ENCODE peak calls at places on chromosomes 5 and 9, in four cellular contexts. X, M, S and V are unnamed samples.

GRCh38 chr5:97560176-97560993 is 377.3 kb upstream of the RIOK2 start:
- DNase-seq in X (no peak), M (peak), S (no peak), V (no peak)

GRCh38 chr5:174997688-174998087 is 273.3 kb downstream of the MSX2 start:
- DNase-seq in X (no peak), M (no peak), S (no peak), V (no peak)

GRCh38 chr5:132209131-132209530 is 18.5 kb downstream of the P4HA2 start:
- DNase-seq in S (no peak), X (no peak), M (no peak), V (no peak)

GRCh38 chr5:89300426-89300970 is 417.5 kb upstream of the MEF2C start:
- DNase-seq in S (no peak), M (no peak), X (no peak), V (no peak)

GRCh38 chr9:99724640-99725039 is 97.0 kb upstream of the NR4A3 start:
- DNase-seq in X (no peak), S (no peak), M (no peak), V (no peak)

GRCh38 chr5:157442989-157443619 is 16.9 kb upstream of the NIPAL4 start:
- DNase-seq in M (no peak), S (no peak), X (no peak), V (no peak)

GRCh38 chr9:34630402-34631154 is 1.7 kb upstream of the ARID3C start:
- DNase-seq in S (no peak), X (peak), M (peak), V (no peak)

GRCh38 chr5:35067985-35068384 is 20.2 kb upstream of the AGXT2 start:
- DNase-seq in M (no peak), S (no peak), X (no peak), V (no peak)

GRCh38 chr5:157057459-157058370 is 1.2 kb downstream of the HAVCR1 start:
- DNase-seq in M (no peak), S (no peak), X (no peak), V (no peak)

GRCh38 chr5:151248651-151249050 is 4.3 kb upstream of the GM2A start:
- DNase-seq in S (no peak), X (no peak), M (no peak), V (no peak)

GRCh38 chr9:33467526-33467925 is 6.2 kb downstream of the NOL6 start:
- DNase-seq in X (peak), S (peak), M (no peak), V (peak)

GRCh38 chr5:69271376-69271775 is 36.7 kb downstream of the CDK7 start:
- DNase-seq in X (no peak), S (no peak), M (no peak), V (no peak)

DNA sequence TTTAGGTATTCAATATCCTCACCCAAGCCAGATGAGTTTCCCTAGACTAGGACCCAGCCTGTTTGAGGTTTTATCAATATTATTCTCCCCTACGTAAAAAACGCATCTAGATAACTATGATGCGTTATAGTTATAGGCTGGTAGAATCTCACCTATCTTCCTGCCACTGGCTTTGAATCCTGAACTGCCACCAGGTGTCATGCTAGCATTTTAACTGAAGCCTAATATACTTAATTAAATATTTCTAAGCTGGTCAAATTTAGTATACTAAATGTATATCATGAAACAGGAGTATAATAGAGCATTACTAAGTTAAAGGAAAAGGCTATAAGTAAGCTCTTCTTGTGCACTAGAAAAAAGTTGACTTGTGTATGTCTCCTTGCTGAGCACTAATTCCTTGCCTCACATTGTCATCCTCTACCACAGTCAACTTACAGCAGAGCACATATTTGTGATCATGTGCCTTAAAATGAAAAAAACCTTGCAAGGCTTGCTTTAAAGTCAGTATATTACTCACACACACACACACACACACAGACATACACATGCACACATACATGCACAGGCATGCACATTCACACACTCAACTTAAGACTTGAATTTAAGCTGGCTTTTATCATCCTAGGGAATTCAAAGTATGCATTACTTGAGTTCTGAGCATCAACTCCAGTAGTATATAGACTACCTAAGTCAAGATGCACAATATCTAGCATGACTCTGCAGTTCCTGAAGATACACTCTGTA is 303.4 kb downstream of the ADGRV1 start:
- DNase-seq in X (no peak), S (no peak), M (no peak), V (no peak)
- TF ChIP-seq CTCF in X (peak), S (no peak), M (peak), V (no peak)

GRCh38 chr5:135372654-135373381 is 26.2 kb downstream of the MACROH2A1 start:
- DNase-seq in M (no peak), S (no peak), X (no peak), V (no peak)
- TF ChIP-seq CTCF in M (no peak), S (no peak), X (no peak), V (no peak)

GRCh38 chr9:104075801-104076753 is 18.0 kb upstream of the SMC2 start:
- DNase-seq in S (no peak), M (peak), X (no peak), V (no peak)

GRCh38 chr9:104073770-104074133 is 20.4 kb upstream of the SMC2 start:
- DNase-seq in M (no peak), S (no peak), X (peak), V (no peak)

GRCh38 chr9:104074876-104075275 is 19.2 kb upstream of the SMC2 start:
- DNase-seq in X (no peak), S (no peak), M (peak), V (no peak)

GRCh38 chr9:104071589-104071988 is 22.5 kb upstream of the SMC2 start:
- DNase-seq in X (no peak), M (no peak), S (no peak), V (no peak)

GRCh38 chr9:104073098-104073769 is 20.9 kb upstream of the SMC2 start:
- DNase-seq in S (no peak), X (no peak), M (no peak), V (no peak)
- TF ChIP-seq CTCF in S (no peak), X (no peak), M (no peak), V (no peak)

GRCh38 chr9:80146466-80146865 is 574.7 kb downstream of the TLE4 start:
- DNase-seq in M (peak), S (no peak), X (no peak), V (no peak)
- TF ChIP-seq CTCF in M (peak), S (peak), X (no peak), V (peak)

GRCh38 chr9:32348289-32348688 is 36.2 kb upstream of the ACO1 start:
- DNase-seq in X (no peak), M (no peak), S (no peak), V (no peak)

GRCh38 chr9:32350682-32351081 is 33.8 kb upstream of the ACO1 start:
- DNase-seq in S (no peak), M (peak), X (no peak), V (no peak)

GRCh38 chr9:32351845-32352244 is 32.6 kb upstream of the ACO1 start:
- DNase-seq in S (no peak), M (no peak), X (no peak), V (no peak)
- TF ChIP-seq CTCF in S (peak), M (no peak), X (no peak), V (no peak)

GRCh38 chr9:121551985-121552753 is 52.5 kb upstream of the GGTA1 start:
- DNase-seq in S (no peak), X (no peak), M (no peak), V (no peak)
- TF ChIP-seq CTCF in S (no peak), X (no peak), M (no peak), V (no peak)

GRCh38 chr5:177490311-177490991 is 7.0 kb downstream of the PDLIM7 start:
- DNase-seq in X (no peak), S (peak), M (no peak), V (no peak)

GRCh38 chr5:177489119-177489716 is 8.2 kb downstream of the PDLIM7 start:
- DNase-seq in S (no peak), M (no peak), X (no peak), V (no peak)

GRCh38 chr5:177487144-177487543 is 10.3 kb downstream of the PDLIM7 start:
- DNase-seq in M (no peak), X (no peak), S (no peak), V (no peak)

GRCh38 chr5:177486256-177486655 is 11.1 kb downstream of the PDLIM7 start:
- DNase-seq in S (no peak), M (no peak), X (no peak), V (no peak)

DNA sequence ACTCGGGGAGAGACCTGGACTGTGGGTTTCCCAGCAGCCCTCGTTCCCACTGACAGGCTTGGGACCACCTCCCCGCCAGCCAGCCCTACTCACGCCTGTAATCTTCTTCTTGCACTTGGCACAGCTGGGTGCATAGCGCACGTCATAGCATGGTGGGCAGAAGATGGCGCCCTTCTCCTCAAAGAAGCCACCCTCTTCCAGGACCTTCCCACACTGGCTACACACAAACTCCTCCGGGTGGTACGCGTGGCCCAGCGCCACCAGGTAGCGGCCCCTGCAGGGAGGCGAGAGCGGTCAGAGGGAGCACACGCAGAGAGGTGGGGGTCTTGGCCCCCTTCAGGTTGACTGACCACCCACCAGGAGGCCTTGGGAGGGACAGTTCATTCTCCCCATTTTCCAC is 9.4 kb downstream of the PDLIM7 start:
- DNase-seq in M (no peak), S (no peak), X (no peak), V (no peak)
- TF ChIP-seq CTCF in M (no peak), S (no peak), X (no peak), V (peak)

GRCh38 chr5:21931076-21931475 is 922.1 kb downstream of the CDH12 start:
- DNase-seq in M (no peak), X (no peak), S (no peak), V (no peak)
- TF ChIP-seq CTCF in M (no peak), X (no peak), S (no peak), V (no peak)

GRCh38 chr9:137620581-137620980 is 1.8 kb downstream of the EHMT1 start:
- DNase-seq in X (no peak), S (no peak), M (no peak), V (no peak)

GRCh38 chr9:137621131-137621757 is 2.4 kb downstream of the EHMT1 start:
- DNase-seq in M (no peak), X (no peak), S (no peak), V (no peak)

GRCh38 chr9:137615387-137615871 is 3.4 kb upstream of the EHMT1 start:
- DNase-seq in X (no peak), S (no peak), M (no peak), V (no peak)

GRCh38 chr9:137619240-137620090 is 660 bp downstream of the EHMT1 start:
- DNase-seq in M (peak), X (no peak), S (peak), V (peak)

GRCh38 chr9:137618105-137619067 is at the start of gene EHMT1:
- DNase-seq in M (peak), X (peak), S (peak), V (peak)
- TF ChIP-seq CTCF in M (no peak), X (no peak), S (no peak), V (no peak)